ENCODE peak calls at places on chromosomes 6 and 20, in six cellular contexts. Y is esophagus muscularis mucosa, I is hepatocyte, U is endothelial cell of umbilical vein, Z is IMR-90, L is heart left ventricle. T is an unnamed sample.

GRCh38 chr6:56424542-56425083 is 177.2 kb upstream of the COL21A1 start:
- DNase-seq in U (no peak), I (no peak), Z (no peak), L (no peak), Y (no peak), T (no peak)

GRCh38 chr20:23115823-23116222 is 29.7 kb upstream of the CD93 start:
- DNase-seq in Y (no peak), I (no peak), Z (no peak), U (no peak), L (no peak), T (no peak)

GRCh38 chr6:122610690-122611455 is 668 bp downstream of the PKIB start:
- DNase-seq in Z (no peak), U (peak; percentile 40), I (peak; percentile 53), L (no peak), Y (no peak), T (peak; percentile 75)

GRCh38 chr6:15674690-15675386 is 12.0 kb upstream of the DTNBP1 start:
- DNase-seq in Z (no peak), L (no peak), Y (no peak), U (no peak), I (no peak), T (no peak)

GRCh38 chr20:21156266-21156665 is 30.4 kb downstream of the KIZ start:
- DNase-seq in U (no peak), I (no peak), L (no peak), Y (no peak), Z (peak; percentile 77), T (no peak)

GRCh38 chr6:34237722-34238506 is 1.2 kb downstream of the HMGA1 start:
- DNase-seq in L (no peak), U (no peak), Z (peak; percentile 33), I (peak; percentile 71), Y (peak; percentile 82), T (peak; percentile 85)

GRCh38 chr6:13425971-13426931 is 61.1 kb downstream of the GFOD1 start:
- DNase-seq in Z (peak; percentile 77), I (no peak), U (no peak), L (peak; percentile 69), Y (no peak), T (no peak)

GRCh38 chr6:14851286-14851685 is 394.6 kb upstream of the JARID2 start:
- DNase-seq in Y (no peak), I (no peak), U (no peak), L (no peak), Z (peak; percentile 66), T (no peak)

GRCh38 chr20:25272223-25273000 is 24.5 kb downstream of the PYGB start:
- DNase-seq in L (peak; percentile 33), Z (no peak), U (no peak), I (no peak), Y (no peak), T (no peak)

GRCh38 chr6:105105094-105105493 is 74.7 kb downstream of the POPDC3 start:
- DNase-seq in Y (peak; percentile 68), L (no peak), I (no peak), Z (no peak), U (no peak), T (no peak)

GRCh38 chr20:58891076-58891685 is 38.7 kb downstream of the GNAS start:
- DNase-seq in Y (no peak), I (peak; percentile 94), L (peak; percentile 84), U (no peak), Z (peak; percentile 52), T (peak; percentile 90)

GRCh38 chr20:21361266-21361665 is 36.1 kb downstream of the NKX2-4 start:
- DNase-seq in U (peak; percentile 76), Z (peak; percentile 80), L (no peak), I (no peak), Y (no peak), T (no peak)

GRCh38 chr20:2617099-2617714 is 35.2 kb upstream of the NOP56 start:
- DNase-seq in I (no peak), Z (no peak), L (no peak), U (no peak), Y (no peak), T (no peak)

GRCh38 chr6:29834564-29835436 is 7.2 kb downstream of the HLA-G start:
- DNase-seq in L (peak; percentile 46), U (peak; percentile 8), I (no peak), Y (no peak), Z (no peak), T (peak; percentile 47)

GRCh38 chr6:160252073-160252809 is 6.4 kb downstream of the SLC22A2 start:
- DNase-seq in U (no peak), Y (no peak), L (no peak), I (no peak), Z (no peak), T (no peak)

GRCh38 chr6:13194852-13195251 is 133.5 kb downstream of the TBC1D7 start:
- DNase-seq in I (peak; percentile 71), U (peak; percentile 69), Z (peak; percentile 65), Y (no peak), L (no peak), T (peak; percentile 71)

GRCh38 chr6:68008445-68008844 is 626.6 kb upstream of the ADGRB3 start:
- DNase-seq in Z (no peak), L (no peak), Y (no peak), I (no peak), U (no peak), T (no peak)

GRCh38 chr6:166771701-166772100 is 144.7 kb upstream of the RPS6KA2 start:
- DNase-seq in Y (no peak), U (no peak), Z (no peak), I (no peak), L (no peak), T (no peak)

GRCh38 chr6:166768761-166769160 is 141.7 kb upstream of the RPS6KA2 start:
- DNase-seq in U (no peak), L (no peak), Z (no peak), Y (no peak), I (no peak), T (no peak)

GRCh38 chr6:166769648-166770047 is 142.6 kb upstream of the RPS6KA2 start:
- DNase-seq in U (no peak), Y (no peak), L (no peak), Z (no peak), I (no peak), T (no peak)

GRCh38 chr6:166772518-166772917 is 145.5 kb upstream of the RPS6KA2 start:
- DNase-seq in L (no peak), Y (no peak), I (no peak), U (no peak), Z (no peak), T (no peak)

DNA sequence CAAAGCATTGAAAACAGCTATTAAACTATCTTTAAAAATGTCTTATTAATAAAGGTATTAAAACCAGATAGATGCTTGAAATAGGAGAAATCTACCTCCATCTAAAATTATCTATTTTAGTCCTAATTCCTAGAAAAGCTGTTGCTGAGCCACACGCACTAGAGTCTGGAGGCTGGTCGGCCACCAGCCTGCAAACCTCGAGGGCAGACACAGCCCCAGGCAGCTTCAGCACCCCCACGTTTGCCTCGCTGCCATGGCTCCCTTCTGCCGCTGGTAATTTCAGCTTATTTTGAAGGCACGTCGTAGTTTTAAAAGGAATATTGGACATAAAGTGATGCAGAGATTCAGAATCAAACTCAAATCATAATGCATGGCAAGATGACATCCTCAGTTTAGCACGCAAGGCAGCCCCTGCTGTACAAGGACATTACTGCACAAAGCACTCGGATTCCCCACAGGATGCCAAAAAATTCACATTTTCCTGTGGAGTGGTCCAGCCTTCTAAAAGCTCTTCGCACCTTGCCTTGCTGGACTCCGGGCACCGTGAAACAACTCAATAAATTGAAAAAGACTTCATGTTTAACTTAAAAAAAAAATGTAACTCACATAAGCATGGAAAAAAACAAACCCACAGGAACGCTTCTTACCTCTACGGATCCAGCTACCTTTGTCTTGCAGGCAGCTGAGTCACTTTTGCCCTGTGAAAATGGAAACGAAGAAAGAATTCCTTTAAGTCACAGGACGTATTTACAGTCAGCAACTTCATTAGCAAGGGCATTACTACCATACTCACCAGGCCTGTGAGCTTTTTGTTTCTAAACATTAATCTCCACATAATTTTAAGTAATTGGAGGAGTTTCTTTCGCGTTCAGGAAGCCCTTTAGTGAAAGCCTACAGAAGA is 143.4 kb upstream of the RPS6KA2 start:
- DNase-seq in Z (peak; percentile 10), I (no peak), U (no peak), L (no peak), Y (no peak), T (no peak)
- TF ChIP-seq CTCF in Z (peak; percentile 30), I (peak; percentile 27), U (peak; percentile 38), L (no peak), Y (peak; percentile 4), T (peak; percentile 40)

GRCh38 chr20:34675993-34676641 is 775 bp downstream of the PIGU start:
- DNase-seq in U (no peak), Y (no peak), I (no peak), L (no peak), Z (no peak), T (no peak)
- H3K4me1 ChIP-seq in U (peaks cover 4% of the 10 kb centered on the region), Y (peaks cover 22% of the 10 kb centered on the region), I (peaks cover 8% of the 10 kb centered on the region), L (peaks cover 16% of the 10 kb centered on the region), Z (peaks cover 2% of the 10 kb centered on the region), T (peaks cover 11% of the 10 kb centered on the region)

DNA sequence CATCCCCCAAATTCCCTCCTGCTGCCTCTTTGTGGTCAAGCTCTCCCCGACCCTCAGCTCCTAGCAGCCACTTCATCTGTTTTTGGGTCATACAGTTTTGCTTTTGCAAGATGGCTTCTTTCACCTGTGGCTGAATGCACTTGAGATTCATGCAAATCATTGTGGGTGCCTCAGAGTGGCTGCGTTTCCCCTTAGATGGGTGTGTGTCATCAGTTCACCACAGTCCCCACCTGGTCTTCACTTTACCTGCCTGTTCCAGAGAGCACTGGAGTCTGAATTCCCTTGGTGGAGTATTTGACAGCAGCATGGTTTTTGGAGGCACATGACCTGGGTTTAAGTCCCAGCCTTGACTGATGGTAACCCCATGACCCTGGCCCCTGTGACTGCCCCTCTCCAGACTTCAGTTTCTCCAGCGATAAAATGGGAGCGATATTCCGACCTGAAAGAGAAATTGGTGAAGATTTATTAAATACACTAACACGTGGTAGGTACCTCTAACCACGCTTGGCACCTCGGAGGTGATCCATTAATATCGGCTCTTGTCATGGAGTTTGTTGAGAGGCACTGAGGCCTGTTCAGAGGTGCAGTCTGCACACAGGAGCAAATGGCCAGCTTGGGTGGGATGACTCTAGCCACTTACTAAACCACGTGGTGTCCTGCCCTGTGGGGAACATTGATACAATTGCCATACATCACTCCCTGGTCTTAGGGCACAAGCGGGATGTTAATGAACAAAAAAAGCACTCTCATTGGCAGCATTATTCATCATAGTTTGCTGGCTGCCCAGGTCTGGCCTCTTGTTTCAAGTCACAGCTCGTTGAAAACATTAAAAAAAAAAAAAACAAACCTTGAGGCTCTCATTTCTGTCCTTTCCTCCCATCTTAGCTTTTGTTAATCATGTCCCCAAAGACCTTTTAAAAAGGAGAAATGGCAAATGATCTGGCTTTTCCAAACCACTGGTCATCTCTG is 167.2 kb upstream of the KCNG1 start:
- DNase-seq in Y (no peak), Z (no peak), I (no peak), U (no peak), L (no peak), T (no peak)
- H3K27me3 ChIP-seq in Y (no peaks in the 10 kb centered on the region), Z (no peaks in the 10 kb centered on the region), I (no peaks in the 10 kb centered on the region), U (peaks cover 6% of the 10 kb centered on the region), L (peaks cover 34% of the 10 kb centered on the region), T (no peaks in the 10 kb centered on the region)

DNA sequence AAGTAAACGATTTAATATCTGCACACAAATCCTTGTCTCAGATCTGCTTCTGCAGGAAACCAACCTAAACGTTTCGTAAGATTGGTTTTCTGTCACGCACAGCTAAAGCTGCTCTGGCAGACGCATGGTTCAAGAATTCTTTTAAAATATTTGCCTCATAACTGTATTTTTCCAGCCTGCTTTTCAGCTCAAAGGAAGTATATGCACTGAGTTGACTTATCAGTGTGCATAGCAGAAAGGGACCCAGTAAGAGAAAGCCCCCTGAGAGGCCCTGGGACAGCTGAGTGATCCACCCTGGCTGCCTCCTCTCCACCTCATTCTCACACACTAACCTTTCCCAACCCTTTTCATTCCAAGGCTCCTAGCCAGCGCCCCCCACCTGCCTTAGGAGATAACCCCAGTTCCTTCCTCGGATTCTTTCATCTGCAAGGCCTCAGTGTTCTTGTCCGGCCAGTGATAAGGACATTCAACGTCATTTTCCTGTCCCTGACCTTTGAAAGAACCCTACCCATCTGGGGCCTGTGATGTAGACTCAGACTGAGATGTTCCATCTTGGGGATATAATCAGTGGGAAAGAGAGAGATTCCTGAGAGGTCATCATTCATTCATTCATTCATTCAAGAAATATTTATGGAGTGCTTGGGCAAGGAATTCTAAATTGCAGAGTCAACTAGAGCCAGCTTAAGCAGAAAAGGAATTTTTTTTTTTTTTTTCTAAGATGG is 22.4 kb upstream of the SLC9A8 start:
- DNase-seq in I (peak; percentile 65), U (peak; percentile 87), L (peak; percentile 55), Y (no peak), Z (peak; percentile 89), T (peak; percentile 96)
- TF ChIP-seq CTCF in I (no peak), U (no peak), L (no peak), Y (no peak), Z (no peak), T (peak; percentile 41)

T was measured in Caco-2.